ENCODE peak calls at places on chromosomes 7 and 10, in four cellular contexts. C is HCT116, N is K562, K is H1. X is an unnamed sample.

GRCh38 chr7:102117743-102118142 is 168.9 kb upstream of the SH2B2 start:
- DNase-seq in C (no peak), N (no peak), K (no peak), X (no peak)

GRCh38 chr10:72783290-72783689 is 91.3 kb downstream of the MCU start:
- DNase-seq in C (no peak), N (no peak), K (no peak), X (no peak)

GRCh38 chr10:52447931-52448353 is 133.9 kb downstream of the DKK1 start:
- DNase-seq in C (no peak), N (no peak), K (no peak), X (no peak)

GRCh38 chr10:27529010-27529783 is 25.1 kb downstream of the RAB18 start:
- DNase-seq in C (no peak), N (peak), K (no peak), X (no peak)

GRCh38 chr10:86668297-86669165 is at the start of gene LDB3:
- DNase-seq in C (no peak), N (no peak), K (no peak), X (no peak)

GRCh38 chr10:133275683-133276092 is 980 bp downstream of the ADAM8 start:
- DNase-seq in C (no peak), N (no peak), K (no peak), X (no peak)

GRCh38 chr7:145169908-145170307 is 334.1 kb upstream of the TPK1 start:
- DNase-seq in C (no peak), N (no peak), K (no peak), X (no peak)

GRCh38 chr7:144982133-144982532 is 146.3 kb upstream of the TPK1 start:
- DNase-seq in C (no peak), N (no peak), K (no peak), X (no peak)

GRCh38 chr10:36251068-36251467 is 609.0 kb upstream of the FZD8 start:
- DNase-seq in C (no peak), N (no peak), K (no peak), X (peak)

GRCh38 chr10:130740788-130741785 is 570.4 kb downstream of the TCERG1L start:
- DNase-seq in C (no peak), N (no peak), K (no peak), X (no peak)

GRCh38 chr10:131184503-131184902 is 127.0 kb downstream of the TCERG1L start:
- DNase-seq in C (no peak), N (no peak), K (peak), X (no peak)

GRCh38 chr7:151247016-151247580 is 1.4 kb downstream of the SMARCD3 start:
- DNase-seq in C (no peak), N (no peak), K (peak), X (no peak)

GRCh38 chr7:151249732-151250072 is 1.2 kb upstream of the SMARCD3 start:
- DNase-seq in C (peak), N (peak), K (no peak), X (no peak)

GRCh38 chr7:151247611-151248176 is 800 bp downstream of the SMARCD3 start:
- DNase-seq in C (no peak), N (no peak), K (peak), X (no peak)

GRCh38 chr7:151249034-151249731 is 689 bp upstream of the SMARCD3 start:
- DNase-seq in C (no peak), N (peak), K (peak), X (no peak)

DNA sequence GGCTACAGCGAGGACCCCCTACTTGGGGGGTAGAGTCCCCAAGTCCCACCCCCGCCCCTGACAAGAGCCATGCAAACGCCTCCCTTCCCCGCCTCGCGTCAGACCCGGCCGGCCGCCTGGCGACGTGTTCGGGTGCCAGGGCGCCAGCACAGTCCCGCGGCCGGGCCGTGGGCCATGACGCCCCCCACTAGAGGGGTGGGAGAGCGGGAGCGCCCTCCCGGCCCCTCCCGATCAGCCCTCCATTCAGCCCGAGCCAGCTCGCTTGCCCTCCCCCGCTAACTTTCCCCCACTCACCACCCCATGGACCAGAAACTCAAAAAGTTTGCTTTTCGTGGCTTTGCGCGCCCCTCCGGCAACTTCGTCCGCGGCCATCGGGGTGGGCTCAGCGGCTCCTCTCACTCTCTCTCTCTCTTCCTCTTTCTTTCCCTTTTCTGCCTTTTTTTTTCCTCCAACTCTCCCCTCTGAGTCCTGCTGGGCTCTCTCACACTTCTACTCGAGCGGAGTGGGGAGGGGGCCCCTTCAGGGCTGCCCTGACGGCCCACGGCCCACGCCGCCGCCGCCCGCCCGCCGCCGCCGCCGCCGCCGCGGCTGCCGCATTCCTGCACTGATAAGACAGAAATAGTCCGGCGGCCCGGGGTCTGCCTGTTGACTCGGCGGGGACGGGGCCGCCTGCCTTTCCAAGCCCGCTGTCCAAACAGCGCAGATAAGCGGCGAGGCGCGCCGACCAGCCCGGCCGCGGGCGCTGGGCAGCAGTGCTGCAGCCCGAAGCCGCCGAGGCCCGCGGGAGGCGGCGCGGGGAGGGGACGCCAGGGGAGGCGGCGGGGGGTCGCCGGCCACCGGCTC is at the start of gene SMARCD3:
- DNase-seq in C (no peak), N (peak), K (peak), X (peak)
- TF ChIP-seq FOSL1 in C (no peak), N (no peak), K (no peak), X (no peak)

GRCh38 chr10:11409357-11409756 is 202.1 kb downstream of the USP6NL start:
- DNase-seq in C (no peak), N (no peak), K (no peak), X (no peak)

GRCh38 chr10:11407939-11408338 is 203.5 kb downstream of the USP6NL start:
- DNase-seq in C (no peak), N (no peak), K (no peak), X (no peak)

GRCh38 chr10:11415095-11415494 is 196.4 kb downstream of the USP6NL start:
- DNase-seq in C (no peak), N (no peak), K (no peak), X (no peak)

GRCh38 chr10:11414314-11415038 is 197.0 kb downstream of the USP6NL start:
- DNase-seq in C (no peak), N (no peak), K (no peak), X (no peak)

DNA sequence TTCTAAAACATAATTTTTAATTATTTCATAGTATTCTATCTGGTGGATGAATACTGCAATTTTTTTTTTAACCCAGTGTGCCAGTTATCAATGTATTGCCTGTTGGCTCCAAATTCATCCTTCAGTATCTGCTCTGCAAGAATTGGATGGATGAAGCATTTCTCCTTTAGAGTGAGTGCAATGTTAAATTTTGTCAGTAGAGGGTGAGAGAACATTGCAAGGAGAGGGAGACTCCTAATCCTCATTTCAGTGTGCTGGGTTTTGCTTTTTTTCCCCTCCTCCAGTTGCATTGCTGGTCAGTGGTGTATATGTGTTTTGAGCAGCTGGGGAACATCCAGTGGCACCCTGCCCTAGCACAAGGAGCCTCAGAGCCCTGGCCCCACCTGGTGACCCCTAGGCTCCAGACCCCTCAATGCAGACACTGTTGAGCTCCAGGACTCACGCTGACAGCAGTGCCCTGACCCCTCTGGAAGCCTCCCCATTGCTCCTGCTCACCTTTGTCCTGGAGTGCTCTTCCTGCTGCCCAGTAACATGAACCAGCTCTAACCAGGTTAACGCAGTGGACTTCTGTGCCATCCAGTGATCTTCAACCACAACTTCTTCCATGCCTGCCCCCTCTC is 199.4 kb downstream of the USP6NL start:
- DNase-seq in C (no peak), N (no peak), K (no peak), X (no peak)
- TF ChIP-seq FOSL1 in C (no peak), N (no peak), K (no peak), X (no peak)

GRCh38 chr7:157389951-157390730 is 53.3 kb downstream of the DNAJB6 start:
- DNase-seq in C (no peak), N (no peak), K (no peak), X (no peak)
- TF ChIP-seq FOSL1 in C (no peak), N (no peak), K (no peak), X (no peak)

DNA sequence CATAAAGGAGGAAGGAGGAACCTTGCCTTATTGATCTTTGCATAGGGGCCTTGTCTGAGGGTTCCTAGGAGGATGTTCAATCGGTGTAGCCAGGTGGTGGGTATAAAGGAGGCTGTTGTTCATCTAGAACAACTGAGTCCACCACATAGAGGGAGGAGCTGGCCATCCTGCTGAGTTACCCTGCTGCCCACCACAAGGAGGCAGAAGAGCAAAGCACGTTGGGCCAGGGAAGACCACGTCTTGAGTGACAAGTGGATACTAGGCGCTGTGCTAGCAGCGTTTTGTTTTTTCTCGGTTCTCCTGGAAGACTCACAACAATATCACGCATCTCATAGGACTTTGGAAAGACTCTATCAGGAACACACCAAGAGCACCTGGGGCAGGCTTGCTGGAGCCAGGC is 20.0 kb downstream of the FOXI2 start:
- DNase-seq in C (peak), N (no peak), K (no peak), X (no peak)
- TF ChIP-seq FOSL1 in C (no peak), N (no peak), K (no peak), X (no peak)

GRCh38 chr7:132276986-132277716 is 299.1 kb downstream of the PLXNA4 start:
- DNase-seq in C (no peak), N (no peak), K (no peak), X (no peak)
- TF ChIP-seq FOSL1 in C (no peak), N (no peak), K (no peak), X (no peak)

GRCh38 chr10:78462221-78462620 is 428.6 kb downstream of the RPS24 start:
- DNase-seq in C (no peak), N (no peak), K (no peak), X (no peak)

GRCh38 chr10:78464856-78465221 is 431.2 kb downstream of the RPS24 start:
- DNase-seq in C (no peak), N (no peak), K (no peak), X (no peak)

GRCh38 chr10:78462728-78463228 is 429.1 kb downstream of the RPS24 start:
- DNase-seq in C (no peak), N (no peak), K (no peak), X (no peak)

GRCh38 chr10:78465456-78465855 is 431.8 kb downstream of the RPS24 start:
- DNase-seq in C (no peak), N (no peak), K (no peak), X (no peak)

DNA sequence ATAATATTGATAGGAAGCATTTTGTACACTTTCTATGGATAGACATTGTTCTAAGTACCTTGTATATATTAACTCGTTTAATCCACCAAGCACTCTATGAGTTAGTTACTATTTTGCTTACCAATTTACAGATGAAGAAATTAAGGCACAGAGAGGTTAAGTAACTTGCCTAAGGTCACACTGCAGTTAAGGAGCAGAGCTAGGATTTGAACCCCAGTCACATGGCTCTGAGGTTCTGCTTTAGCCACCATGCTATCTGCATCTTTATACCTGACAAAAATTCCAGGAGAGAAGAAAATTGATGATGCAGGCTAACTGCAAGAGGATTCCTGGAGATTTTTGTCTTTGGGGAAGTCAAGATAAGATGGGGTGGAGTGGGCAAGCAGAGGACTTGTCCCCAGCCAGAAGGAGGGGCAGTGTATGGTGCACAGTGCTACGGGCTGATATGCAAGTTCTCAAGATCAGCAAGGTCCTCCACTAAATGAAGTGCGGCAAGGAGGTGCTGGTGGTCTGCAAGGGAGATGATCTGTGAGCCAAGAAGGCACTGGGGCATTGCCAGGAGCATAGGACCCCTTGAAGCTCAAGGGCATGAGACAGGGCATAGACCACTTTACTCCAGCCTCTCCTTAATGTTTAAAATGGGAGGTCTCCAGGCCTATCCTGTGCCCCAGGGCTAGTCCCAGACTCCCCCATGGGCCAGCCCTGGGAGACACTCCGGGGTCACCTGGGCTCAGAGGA is 430.6 kb downstream of the RPS24 start:
- DNase-seq in C (no peak), N (no peak), K (no peak), X (no peak)
- TF ChIP-seq FOSL1 in C (no peak), N (no peak), K (no peak), X (no peak)

DNA sequence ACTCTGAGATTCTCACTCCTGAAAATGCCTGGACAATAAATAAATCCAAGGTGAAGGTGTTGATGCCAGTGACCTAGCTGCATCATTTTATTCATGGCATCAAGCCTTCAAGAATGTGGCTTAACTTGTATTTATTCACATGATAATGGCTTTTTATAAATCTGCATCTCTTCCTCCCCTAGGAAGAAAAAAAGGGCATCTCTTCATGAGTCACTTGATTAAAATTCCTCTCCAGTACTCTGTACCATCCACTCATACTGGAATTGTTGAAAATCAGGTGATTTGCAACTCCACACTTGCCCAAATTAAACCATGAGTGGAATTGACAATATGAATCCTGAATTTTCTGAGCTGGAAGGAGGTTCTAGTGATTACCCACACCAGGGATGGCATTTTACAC is 30.2 kb downstream of the PTPRE start:
- DNase-seq in C (no peak), N (no peak), K (no peak), X (no peak)
- TF ChIP-seq FOSL1 in C (no peak), N (no peak), K (no peak), X (no peak)

DNA sequence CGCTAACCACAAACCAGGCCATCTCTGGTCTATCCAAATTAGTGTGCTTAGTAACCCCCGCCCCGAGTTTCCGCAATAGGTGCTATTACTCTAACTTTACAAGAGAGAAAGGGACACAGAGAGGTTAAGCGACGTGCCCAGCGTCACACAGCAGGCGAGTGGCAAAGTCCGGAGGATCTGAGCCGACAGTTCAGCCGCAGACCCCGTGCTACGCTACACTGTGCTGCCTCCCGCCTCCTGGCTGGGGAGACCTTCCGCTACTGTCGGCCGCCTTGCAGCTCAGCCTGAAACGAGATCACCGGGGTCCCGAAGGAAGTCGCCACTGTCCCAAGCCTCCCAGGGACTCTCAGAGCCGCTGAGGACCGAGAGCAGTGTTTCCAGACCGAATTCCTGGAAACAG is 799 bp downstream of the INTS1 start:
- DNase-seq in C (no peak), N (no peak), K (no peak), X (no peak)
- TF ChIP-seq FOSL1 in C (no peak), N (no peak), K (no peak), X (no peak)

GRCh38 chr7:79786187-79786586 is 332.7 kb upstream of the MAGI2 start:
- DNase-seq in C (no peak), N (no peak), K (no peak), X (no peak)

GRCh38 chr7:79787101-79787500 is 333.6 kb upstream of the MAGI2 start:
- DNase-seq in C (no peak), N (no peak), K (no peak), X (no peak)

GRCh38 chr7:79787623-79788022 is 334.2 kb upstream of the MAGI2 start:
- DNase-seq in C (no peak), N (no peak), K (no peak), X (no peak)

GRCh38 chr7:79782906-79783305 is 329.4 kb upstream of the MAGI2 start:
- DNase-seq in C (no peak), N (no peak), K (no peak), X (no peak)

DNA sequence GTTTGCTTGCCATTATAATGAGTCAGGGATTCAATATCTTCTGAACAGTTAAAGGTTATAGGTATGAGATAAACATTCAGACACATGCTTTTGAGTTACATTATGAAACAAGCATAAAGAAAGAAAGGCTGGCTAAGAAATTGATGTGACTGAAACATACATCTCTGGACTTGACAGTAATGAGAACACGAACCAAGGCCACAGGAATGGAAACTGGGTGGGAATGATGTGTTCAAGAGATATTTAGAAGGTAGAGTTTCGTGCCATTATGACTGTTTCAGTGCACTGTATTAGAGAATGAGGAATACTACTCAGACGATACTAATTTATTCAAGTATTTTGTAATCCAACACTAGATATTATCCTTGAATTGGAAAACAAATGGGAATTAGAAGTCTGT is 332.1 kb upstream of the MAGI2 start:
- DNase-seq in C (no peak), N (no peak), K (no peak), X (no peak)
- TF ChIP-seq FOSL1 in C (no peak), N (no peak), K (no peak), X (no peak)